ENCODE peak calls at places on chromosomes 1 and 21, in seven cellular contexts. One of them, this sample, is unnamed.

GRCh38 chr1:21552715-21553114 is 43.5 kb downstream of the ALPL start:
- DNase-seq in stimulated activated CD4-positive, alpha-beta T cell treated with anti-CD3 and anti-CD28 coated beads, Interleukin-12 subunit alpha, Interleukin-12 subunit beta, amount 100 ng/mL, for 4 hours: no peak
- DNase-seq in NCI-H2171 treated with DMSO at 0.1 percent for 48 hours: no peak
- DNase-seq in pancreas: no peak
- DNase-seq in bronchial epithelial cell: peak; percentile 8
- DNase-seq in MG63: peak; percentile 62
- DNase-seq in HL-60: peak; percentile 72
- DNase-seq in this sample: no peak

GRCh38 chr1:184745929-184746583 is 8.6 kb downstream of the EDEM3 start:
- DNase-seq in bronchial epithelial cell: no peak
- DNase-seq in MG63: no peak
- DNase-seq in pancreas: no peak
- DNase-seq in stimulated activated CD4-positive, alpha-beta T cell treated with anti-CD3 and anti-CD28 coated beads, Interleukin-12 subunit alpha, Interleukin-12 subunit beta, amount 100 ng/mL, for 4 hours: no peak
- DNase-seq in NCI-H2171 treated with DMSO at 0.1 percent for 48 hours: peak; percentile 87
- DNase-seq in HL-60: no peak
- DNase-seq in this sample: peak; percentile 34

GRCh38 chr1:182725264-182725965 is 41.0 kb upstream of the RGS8 start:
- DNase-seq in MG63: no peak
- DNase-seq in HL-60: no peak
- DNase-seq in stimulated activated CD4-positive, alpha-beta T cell treated with anti-CD3 and anti-CD28 coated beads, Interleukin-12 subunit alpha, Interleukin-12 subunit beta, amount 100 ng/mL, for 4 hours: no peak
- DNase-seq in NCI-H2171 treated with DMSO at 0.1 percent for 48 hours: peak; percentile 27
- DNase-seq in pancreas: no peak
- DNase-seq in bronchial epithelial cell: no peak
- DNase-seq in this sample: peak; percentile 42

GRCh38 chr1:115282825-115283224 is 55.2 kb downstream of the NGF start:
- DNase-seq in NCI-H2171 treated with DMSO at 0.1 percent for 48 hours: no peak
- DNase-seq in pancreas: no peak
- DNase-seq in stimulated activated CD4-positive, alpha-beta T cell treated with anti-CD3 and anti-CD28 coated beads, Interleukin-12 subunit alpha, Interleukin-12 subunit beta, amount 100 ng/mL, for 4 hours: no peak
- DNase-seq in MG63: no peak
- DNase-seq in HL-60: no peak
- DNase-seq in bronchial epithelial cell: no peak
- DNase-seq in this sample: no peak

GRCh38 chr1:57033222-57034019 is 67.6 kb upstream of the C8B start:
- DNase-seq in stimulated activated CD4-positive, alpha-beta T cell treated with anti-CD3 and anti-CD28 coated beads, Interleukin-12 subunit alpha, Interleukin-12 subunit beta, amount 100 ng/mL, for 4 hours: no peak
- DNase-seq in MG63: no peak
- DNase-seq in HL-60: no peak
- DNase-seq in pancreas: no peak
- DNase-seq in NCI-H2171 treated with DMSO at 0.1 percent for 48 hours: no peak
- DNase-seq in bronchial epithelial cell: no peak
- DNase-seq in this sample: no peak

GRCh38 chr21:15688016-15688415 is 41.8 kb upstream of the USP25 start:
- DNase-seq in HL-60: no peak
- DNase-seq in NCI-H2171 treated with DMSO at 0.1 percent for 48 hours: no peak
- DNase-seq in bronchial epithelial cell: no peak
- DNase-seq in stimulated activated CD4-positive, alpha-beta T cell treated with anti-CD3 and anti-CD28 coated beads, Interleukin-12 subunit alpha, Interleukin-12 subunit beta, amount 100 ng/mL, for 4 hours: no peak
- DNase-seq in pancreas: no peak
- DNase-seq in MG63: no peak
- DNase-seq in this sample: no peak

GRCh38 chr1:56073614-56074356 is 505.6 kb downstream of the PLPP3 start:
- DNase-seq in stimulated activated CD4-positive, alpha-beta T cell treated with anti-CD3 and anti-CD28 coated beads, Interleukin-12 subunit alpha, Interleukin-12 subunit beta, amount 100 ng/mL, for 4 hours: no peak
- DNase-seq in NCI-H2171 treated with DMSO at 0.1 percent for 48 hours: peak; percentile 46
- DNase-seq in pancreas: no peak
- DNase-seq in MG63: peak; percentile 92
- DNase-seq in HL-60: no peak
- DNase-seq in bronchial epithelial cell: no peak
- DNase-seq in this sample: no peak

GRCh38 chr1:43024905-43025304 is 66.2 kb upstream of the SLC2A1 start:
- DNase-seq in pancreas: no peak
- DNase-seq in NCI-H2171 treated with DMSO at 0.1 percent for 48 hours: no peak
- DNase-seq in bronchial epithelial cell: no peak
- DNase-seq in MG63: no peak
- DNase-seq in HL-60: no peak
- DNase-seq in stimulated activated CD4-positive, alpha-beta T cell treated with anti-CD3 and anti-CD28 coated beads, Interleukin-12 subunit alpha, Interleukin-12 subunit beta, amount 100 ng/mL, for 4 hours: no peak
- DNase-seq in this sample: no peak

GRCh38 chr1:228393268-228393699 is 13.4 kb downstream of the TRIM11 start:
- DNase-seq in MG63: peak; percentile 53
- DNase-seq in bronchial epithelial cell: peak; percentile 55
- DNase-seq in HL-60: peak; percentile 21
- DNase-seq in stimulated activated CD4-positive, alpha-beta T cell treated with anti-CD3 and anti-CD28 coated beads, Interleukin-12 subunit alpha, Interleukin-12 subunit beta, amount 100 ng/mL, for 4 hours: no peak
- DNase-seq in pancreas: peak; percentile 71
- DNase-seq in NCI-H2171 treated with DMSO at 0.1 percent for 48 hours: no peak
- DNase-seq in this sample: no peak

GRCh38 chr1:223141021-223141420 is 2.0 kb downstream of the TLR5 start:
- DNase-seq in HL-60: no peak
- DNase-seq in stimulated activated CD4-positive, alpha-beta T cell treated with anti-CD3 and anti-CD28 coated beads, Interleukin-12 subunit alpha, Interleukin-12 subunit beta, amount 100 ng/mL, for 4 hours: no peak
- DNase-seq in bronchial epithelial cell: peak; percentile 37
- DNase-seq in NCI-H2171 treated with DMSO at 0.1 percent for 48 hours: no peak
- DNase-seq in pancreas: no peak
- DNase-seq in MG63: no peak
- DNase-seq in this sample: no peak

GRCh38 chr1:192539450-192540132 is 36.0 kb upstream of the RGS1 start:
- DNase-seq in stimulated activated CD4-positive, alpha-beta T cell treated with anti-CD3 and anti-CD28 coated beads, Interleukin-12 subunit alpha, Interleukin-12 subunit beta, amount 100 ng/mL, for 4 hours: no peak
- DNase-seq in pancreas: no peak
- DNase-seq in bronchial epithelial cell: peak; percentile 71
- DNase-seq in HL-60: no peak
- DNase-seq in NCI-H2171 treated with DMSO at 0.1 percent for 48 hours: no peak
- DNase-seq in MG63: no peak
- DNase-seq in this sample: no peak

GRCh38 chr1:88239205-88239604 is 444.9 kb upstream of the PKN2 start:
- DNase-seq in stimulated activated CD4-positive, alpha-beta T cell treated with anti-CD3 and anti-CD28 coated beads, Interleukin-12 subunit alpha, Interleukin-12 subunit beta, amount 100 ng/mL, for 4 hours: no peak
- DNase-seq in NCI-H2171 treated with DMSO at 0.1 percent for 48 hours: no peak
- DNase-seq in bronchial epithelial cell: no peak
- DNase-seq in pancreas: no peak
- DNase-seq in MG63: no peak
- DNase-seq in HL-60: no peak
- DNase-seq in this sample: no peak

GRCh38 chr1:109782927-109783326 is 19.2 kb upstream of the EPS8L3 start:
- DNase-seq in bronchial epithelial cell: no peak
- DNase-seq in pancreas: peak; percentile 45
- DNase-seq in MG63: no peak
- DNase-seq in NCI-H2171 treated with DMSO at 0.1 percent for 48 hours: peak; percentile 55
- DNase-seq in HL-60: no peak
- DNase-seq in stimulated activated CD4-positive, alpha-beta T cell treated with anti-CD3 and anti-CD28 coated beads, Interleukin-12 subunit alpha, Interleukin-12 subunit beta, amount 100 ng/mL, for 4 hours: no peak
- DNase-seq in this sample: no peak

GRCh38 chr21:36700295-36700960 is 1.5 kb downstream of the SIM2 start:
- DNase-seq in bronchial epithelial cell: no peak
- DNase-seq in stimulated activated CD4-positive, alpha-beta T cell treated with anti-CD3 and anti-CD28 coated beads, Interleukin-12 subunit alpha, Interleukin-12 subunit beta, amount 100 ng/mL, for 4 hours: no peak
- DNase-seq in MG63: peak; percentile 50
- DNase-seq in NCI-H2171 treated with DMSO at 0.1 percent for 48 hours: no peak
- DNase-seq in pancreas: no peak
- DNase-seq in HL-60: no peak
- DNase-seq in this sample: no peak

GRCh38 chr1:164780111-164780510 is 221.1 kb downstream of the PBX1 start:
- DNase-seq in NCI-H2171 treated with DMSO at 0.1 percent for 48 hours: no peak
- DNase-seq in HL-60: no peak
- DNase-seq in MG63: no peak
- DNase-seq in bronchial epithelial cell: no peak
- DNase-seq in stimulated activated CD4-positive, alpha-beta T cell treated with anti-CD3 and anti-CD28 coated beads, Interleukin-12 subunit alpha, Interleukin-12 subunit beta, amount 100 ng/mL, for 4 hours: no peak
- DNase-seq in pancreas: no peak
- DNase-seq in this sample: no peak

GRCh38 chr1:27539901-27540861 is 50.2 kb upstream of the WASF2 start:
- DNase-seq in MG63: peak; percentile 92
- DNase-seq in bronchial epithelial cell: peak; percentile 92
- DNase-seq in stimulated activated CD4-positive, alpha-beta T cell treated with anti-CD3 and anti-CD28 coated beads, Interleukin-12 subunit alpha, Interleukin-12 subunit beta, amount 100 ng/mL, for 4 hours: no peak
- DNase-seq in pancreas: no peak
- DNase-seq in NCI-H2171 treated with DMSO at 0.1 percent for 48 hours: no peak
- DNase-seq in HL-60: no peak
- DNase-seq in this sample: no peak

GRCh38 chr1:150505431-150505830 is 2.5 kb upstream of the ECM1 start:
- DNase-seq in NCI-H2171 treated with DMSO at 0.1 percent for 48 hours: no peak
- DNase-seq in bronchial epithelial cell: no peak
- DNase-seq in pancreas: no peak
- DNase-seq in MG63: no peak
- DNase-seq in stimulated activated CD4-positive, alpha-beta T cell treated with anti-CD3 and anti-CD28 coated beads, Interleukin-12 subunit alpha, Interleukin-12 subunit beta, amount 100 ng/mL, for 4 hours: no peak
- DNase-seq in HL-60: no peak
- DNase-seq in this sample: peak; percentile 83

GRCh38 chr1:18670267-18670910 is 39.7 kb downstream of the PAX7 start:
- DNase-seq in MG63: no peak
- DNase-seq in NCI-H2171 treated with DMSO at 0.1 percent for 48 hours: no peak
- DNase-seq in stimulated activated CD4-positive, alpha-beta T cell treated with anti-CD3 and anti-CD28 coated beads, Interleukin-12 subunit alpha, Interleukin-12 subunit beta, amount 100 ng/mL, for 4 hours: no peak
- DNase-seq in pancreas: no peak
- DNase-seq in HL-60: no peak
- DNase-seq in bronchial epithelial cell: no peak
- DNase-seq in this sample: no peak

GRCh38 chr1:911875-912739 is 11.6 kb upstream of the SAMD11 start:
- DNase-seq in pancreas: no peak
- DNase-seq in stimulated activated CD4-positive, alpha-beta T cell treated with anti-CD3 and anti-CD28 coated beads, Interleukin-12 subunit alpha, Interleukin-12 subunit beta, amount 100 ng/mL, for 4 hours: no peak
- DNase-seq in HL-60: no peak
- DNase-seq in MG63: no peak
- DNase-seq in bronchial epithelial cell: no peak
- DNase-seq in NCI-H2171 treated with DMSO at 0.1 percent for 48 hours: no peak
- DNase-seq in this sample: peak; percentile 32

GRCh38 chr21:45294509-45295291 is 7.0 kb upstream of the POFUT2 start:
- DNase-seq in stimulated activated CD4-positive, alpha-beta T cell treated with anti-CD3 and anti-CD28 coated beads, Interleukin-12 subunit alpha, Interleukin-12 subunit beta, amount 100 ng/mL, for 4 hours: no peak
- DNase-seq in bronchial epithelial cell: peak; percentile 13
- DNase-seq in pancreas: no peak
- DNase-seq in HL-60: no peak
- DNase-seq in MG63: peak; percentile 95
- DNase-seq in NCI-H2171 treated with DMSO at 0.1 percent for 48 hours: no peak
- DNase-seq in this sample: no peak

GRCh38 chr21:44421901-44422840 is 33.1 kb upstream of the LRRC3 start:
- DNase-seq in bronchial epithelial cell: no peak
- DNase-seq in pancreas: peak; percentile 28
- DNase-seq in HL-60: no peak
- DNase-seq in stimulated activated CD4-positive, alpha-beta T cell treated with anti-CD3 and anti-CD28 coated beads, Interleukin-12 subunit alpha, Interleukin-12 subunit beta, amount 100 ng/mL, for 4 hours: no peak
- DNase-seq in NCI-H2171 treated with DMSO at 0.1 percent for 48 hours: no peak
- DNase-seq in MG63: no peak
- DNase-seq in this sample: no peak

GRCh38 chr1:94606471-94606870 is 64.9 kb upstream of the F3 start:
- DNase-seq in stimulated activated CD4-positive, alpha-beta T cell treated with anti-CD3 and anti-CD28 coated beads, Interleukin-12 subunit alpha, Interleukin-12 subunit beta, amount 100 ng/mL, for 4 hours: no peak
- DNase-seq in NCI-H2171 treated with DMSO at 0.1 percent for 48 hours: no peak
- DNase-seq in pancreas: no peak
- DNase-seq in MG63: no peak
- DNase-seq in bronchial epithelial cell: no peak
- DNase-seq in HL-60: peak; percentile 23
- DNase-seq in this sample: no peak

GRCh38 chr1:191641420-191642215 is 516.6 kb upstream of the RGS18 start:
- DNase-seq in bronchial epithelial cell: peak; percentile 13
- DNase-seq in stimulated activated CD4-positive, alpha-beta T cell treated with anti-CD3 and anti-CD28 coated beads, Interleukin-12 subunit alpha, Interleukin-12 subunit beta, amount 100 ng/mL, for 4 hours: no peak
- DNase-seq in NCI-H2171 treated with DMSO at 0.1 percent for 48 hours: no peak
- DNase-seq in MG63: peak; percentile 12
- DNase-seq in pancreas: no peak
- DNase-seq in HL-60: no peak
- DNase-seq in this sample: no peak

GRCh38 chr1:218304281-218305039 is 19.4 kb downstream of the RRP15 start:
- DNase-seq in bronchial epithelial cell: no peak
- DNase-seq in NCI-H2171 treated with DMSO at 0.1 percent for 48 hours: peak; percentile 79
- DNase-seq in HL-60: no peak
- DNase-seq in stimulated activated CD4-positive, alpha-beta T cell treated with anti-CD3 and anti-CD28 coated beads, Interleukin-12 subunit alpha, Interleukin-12 subunit beta, amount 100 ng/mL, for 4 hours: no peak
- DNase-seq in pancreas: no peak
- DNase-seq in MG63: peak; percentile 60
- DNase-seq in this sample: peak; percentile 93

GRCh38 chr1:64087768-64088167 is 115.7 kb upstream of the UBE2U start:
- DNase-seq in stimulated activated CD4-positive, alpha-beta T cell treated with anti-CD3 and anti-CD28 coated beads, Interleukin-12 subunit alpha, Interleukin-12 subunit beta, amount 100 ng/mL, for 4 hours: no peak
- DNase-seq in pancreas: no peak
- DNase-seq in bronchial epithelial cell: peak; percentile 62
- DNase-seq in HL-60: no peak
- DNase-seq in MG63: peak; percentile 71
- DNase-seq in NCI-H2171 treated with DMSO at 0.1 percent for 48 hours: no peak
- DNase-seq in this sample: no peak

GRCh38 chr1:47521034-47521871 is 83.4 kb downstream of the FOXD2 start:
- DNase-seq in pancreas: no peak
- DNase-seq in stimulated activated CD4-positive, alpha-beta T cell treated with anti-CD3 and anti-CD28 coated beads, Interleukin-12 subunit alpha, Interleukin-12 subunit beta, amount 100 ng/mL, for 4 hours: no peak
- DNase-seq in MG63: no peak
- DNase-seq in HL-60: no peak
- DNase-seq in bronchial epithelial cell: no peak
- DNase-seq in NCI-H2171 treated with DMSO at 0.1 percent for 48 hours: no peak
- DNase-seq in this sample: peak; percentile 43